ENCODE peak calls at places on chromosomes 4 and X, in nine cellular contexts. Q is tibial nerve, W is Peyer's patch, T is transverse colon, R is body of pancreas, G is suprapubic skin, Z is GM12878, H is stomach, A is upper lobe of left lung. C is an unnamed sample. For H3K27me3, the result is how much of the 10 kb centered on the place peaks cover.

GRCh38 chr4:174429701-174430100 is 92.6 kb downstream of the HPGD start:
- DNase-seq in Q (no peak), W (no peak), T (no peak), R (no peak), G (no peak), Z (no peak), H (no peak), A (no peak), C (no peak)

GRCh38 chrX:40150503-40150902 is 52.7 kb upstream of the BCOR start:
- DNase-seq in Q (no peak), W (no peak), T (no peak), R (no peak), G (no peak), Z (no peak), H (no peak), A (no peak), C (no peak)

GRCh38 chr4:73653695-73654106 is 33.5 kb upstream of the RASSF6 start:
- DNase-seq in Q (peak), W (peak), T (peak), R (peak), G (no peak), Z (peak), H (peak), A (no peak), C (no peak)

GRCh38 chr4:44447563-44448504 is 775 bp downstream of the KCTD8 start:
- DNase-seq in Q (no peak), W (no peak), T (no peak), R (peak), G (no peak), Z (no peak), H (peak), A (peak), C (no peak)

GRCh38 chr4:2248821-2249261 is 6.9 kb upstream of the HAUS3 start:
- DNase-seq in Q (no peak), W (peak), T (no peak), R (peak), G (peak), Z (no peak), H (no peak), A (peak), C (peak)

GRCh38 chr4:83285022-83285387 is 407 bp upstream of the COQ2 start:
- DNase-seq in Q (peak), W (no peak), T (no peak), R (no peak), G (no peak), Z (no peak), H (no peak), A (no peak), C (no peak)

GRCh38 chr4:3402409-3403103 is 39.2 kb upstream of the HGFAC start:
- DNase-seq in Q (no peak), W (no peak), T (no peak), R (no peak), G (no peak), Z (no peak), H (no peak), A (peak), C (no peak)

GRCh38 chr4:15729910-15730533 is 27.2 kb downstream of the BST1 start:
- DNase-seq in Q (peak), W (no peak), T (no peak), R (no peak), G (no peak), Z (peak), H (no peak), A (no peak), C (no peak)

GRCh38 chrX:70433848-70434351 is 10.7 kb upstream of the DLG3 start:
- DNase-seq in Q (peak), W (peak), T (peak), R (peak), G (peak), Z (no peak), H (peak), A (peak), C (peak)

GRCh38 chr4:52869196-52869595 is 7.1 kb downstream of the RASL11B start:
- DNase-seq in Q (no peak), W (no peak), T (peak), R (peak), G (peak), Z (no peak), H (peak), A (peak), C (no peak)

GRCh38 chrX:8484360-8484759 is 19.7 kb downstream of the VCX3B start:
- DNase-seq in Q (no peak), W (no peak), T (no peak), R (no peak), G (no peak), Z (no peak), H (no peak), A (no peak), C (no peak)

GRCh38 chr4:144645621-144646522 is at the start of gene HHIP:
- DNase-seq in Q (peak), W (no peak), T (peak), R (peak), G (no peak), Z (no peak), H (peak), A (peak), C (no peak)

GRCh38 chr4:68342139-68342538 is 7.8 kb downstream of the YTHDC1 start:
- DNase-seq in Q (no peak), W (no peak), T (no peak), R (no peak), G (no peak), Z (no peak), H (no peak), A (no peak), C (no peak)

DNA sequence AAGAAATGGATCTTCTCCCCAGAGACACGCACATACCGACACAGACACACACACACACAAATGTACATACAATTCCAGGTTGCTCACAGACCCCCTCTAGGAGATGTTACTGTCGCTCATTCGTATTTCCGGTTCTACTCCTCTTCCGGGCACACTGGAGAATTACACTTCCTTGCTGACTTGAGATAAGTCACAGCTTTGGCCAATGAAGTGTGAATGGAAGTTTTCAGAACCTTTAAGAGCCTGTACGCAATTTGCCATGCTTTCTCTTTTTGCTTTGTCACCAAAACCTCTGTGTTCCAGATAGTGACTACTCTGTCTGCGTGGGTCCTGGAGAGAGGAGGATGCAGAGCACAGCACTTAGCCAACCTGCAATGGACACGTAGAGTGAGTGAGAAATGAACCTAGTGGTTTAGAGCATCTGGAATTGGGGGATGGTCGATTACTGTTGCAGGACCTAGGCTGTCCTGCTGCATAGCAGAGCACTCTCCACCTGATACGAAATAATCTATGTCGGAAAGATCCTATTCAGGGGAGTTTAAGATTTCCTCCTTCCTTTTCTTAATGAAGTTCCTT is 239.5 kb upstream of the TET2 start:
- DNase-seq in Q (no peak), W (no peak), T (no peak), R (no peak), G (no peak), Z (no peak), H (no peak), A (no peak), C (no peak)
- H3K27me3 ChIP-seq in Q (under half), W (under half), T (under half), R (under half), G (under half), Z (under half), H (under half), A (under half), C (under half)

DNA sequence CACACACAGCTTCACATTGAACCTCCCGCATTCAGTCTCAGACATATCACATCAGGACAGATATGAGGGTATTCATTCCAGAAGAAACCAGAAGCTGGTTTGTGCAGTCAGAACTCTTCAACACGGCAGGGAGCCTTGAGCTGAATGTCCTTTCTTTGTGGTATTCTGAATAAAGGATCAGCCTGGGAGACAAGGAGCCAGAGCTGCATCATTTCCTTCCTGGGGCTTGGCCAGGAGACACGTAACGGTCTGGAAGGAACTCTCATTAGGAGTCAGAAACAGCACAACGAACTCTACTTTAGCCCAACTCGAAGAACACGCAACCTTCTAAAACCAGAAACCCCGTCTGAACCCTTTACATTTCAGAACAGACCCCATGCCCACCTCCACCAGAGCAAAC is 46.4 kb downstream of the KDR start:
- DNase-seq in Q (peak), W (no peak), T (no peak), R (no peak), G (no peak), Z (no peak), H (no peak), A (no peak), C (no peak)
- TF ChIP-seq POLR2A in Q (no peak), W (no peak), T (no peak), R (no peak), G (no peak), Z (no peak), H (no peak), A (no peak), C (no peak)

DNA sequence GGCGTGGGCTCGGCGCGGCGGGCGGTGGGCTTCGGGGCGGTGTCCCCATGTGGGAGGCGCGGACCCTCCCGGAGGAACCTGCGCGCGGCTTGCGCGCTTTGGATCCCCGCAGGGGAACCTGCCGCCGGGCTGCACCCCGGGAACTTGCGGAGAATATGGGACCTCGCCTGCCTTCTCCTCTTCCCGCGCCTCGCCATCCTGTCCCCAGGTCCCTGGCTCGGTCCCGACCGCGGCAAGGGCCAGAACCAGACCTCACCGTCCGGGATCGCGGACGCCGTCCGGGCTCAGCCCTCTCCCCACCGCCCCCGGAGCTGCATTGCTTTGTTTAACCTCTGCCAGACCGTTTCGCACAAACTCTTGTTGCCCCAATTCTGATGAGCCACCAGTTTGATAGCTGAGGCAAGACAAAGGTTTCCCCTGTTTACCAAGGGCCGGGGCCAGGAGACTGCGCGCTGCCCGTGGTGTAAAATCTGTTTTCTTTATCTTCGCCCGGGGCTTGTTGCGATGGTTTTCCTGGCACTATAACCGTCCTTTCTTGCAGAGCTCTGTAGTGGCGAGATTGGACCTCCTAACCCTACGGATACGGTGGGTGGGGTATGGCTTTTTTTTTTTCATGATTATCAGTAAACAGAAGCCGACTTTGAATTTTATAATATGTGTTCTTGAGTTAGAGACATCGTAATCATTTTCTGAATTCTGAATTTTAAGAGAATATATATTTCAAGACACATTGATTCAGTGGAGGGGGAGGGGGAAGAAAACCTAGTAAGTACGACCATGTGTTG is 100.9 kb downstream of the CEP135 start:
- DNase-seq in Q (no peak), W (no peak), T (peak), R (peak), G (no peak), Z (no peak), H (no peak), A (peak), C (no peak)
- H3K27me3 ChIP-seq in Q (under half), W (under half), T (under half), R (under half), G (under half), Z (under half), H (under half), A (under half), C (under half)

GRCh38 chr4:186192068-186192751 is 843 bp downstream of the CYP4V2 start:
- DNase-seq in Q (peak), W (peak), T (peak), R (peak), G (no peak), Z (no peak), H (peak), A (no peak), C (peak)

GRCh38 chr4:186190456-186191265 is 706 bp upstream of the CYP4V2 start:
- DNase-seq in Q (peak), W (peak), T (peak), R (no peak), G (no peak), Z (no peak), H (no peak), A (no peak), C (peak)

GRCh38 chr4:186193851-186194250 is 2.5 kb downstream of the CYP4V2 start:
- DNase-seq in Q (no peak), W (no peak), T (no peak), R (no peak), G (no peak), Z (no peak), H (no peak), A (no peak), C (no peak)

GRCh38 chr4:186189656-186190055 is 1.7 kb upstream of the CYP4V2 start:
- DNase-seq in Q (no peak), W (no peak), T (no peak), R (no peak), G (no peak), Z (no peak), H (no peak), A (no peak), C (no peak)

DNA sequence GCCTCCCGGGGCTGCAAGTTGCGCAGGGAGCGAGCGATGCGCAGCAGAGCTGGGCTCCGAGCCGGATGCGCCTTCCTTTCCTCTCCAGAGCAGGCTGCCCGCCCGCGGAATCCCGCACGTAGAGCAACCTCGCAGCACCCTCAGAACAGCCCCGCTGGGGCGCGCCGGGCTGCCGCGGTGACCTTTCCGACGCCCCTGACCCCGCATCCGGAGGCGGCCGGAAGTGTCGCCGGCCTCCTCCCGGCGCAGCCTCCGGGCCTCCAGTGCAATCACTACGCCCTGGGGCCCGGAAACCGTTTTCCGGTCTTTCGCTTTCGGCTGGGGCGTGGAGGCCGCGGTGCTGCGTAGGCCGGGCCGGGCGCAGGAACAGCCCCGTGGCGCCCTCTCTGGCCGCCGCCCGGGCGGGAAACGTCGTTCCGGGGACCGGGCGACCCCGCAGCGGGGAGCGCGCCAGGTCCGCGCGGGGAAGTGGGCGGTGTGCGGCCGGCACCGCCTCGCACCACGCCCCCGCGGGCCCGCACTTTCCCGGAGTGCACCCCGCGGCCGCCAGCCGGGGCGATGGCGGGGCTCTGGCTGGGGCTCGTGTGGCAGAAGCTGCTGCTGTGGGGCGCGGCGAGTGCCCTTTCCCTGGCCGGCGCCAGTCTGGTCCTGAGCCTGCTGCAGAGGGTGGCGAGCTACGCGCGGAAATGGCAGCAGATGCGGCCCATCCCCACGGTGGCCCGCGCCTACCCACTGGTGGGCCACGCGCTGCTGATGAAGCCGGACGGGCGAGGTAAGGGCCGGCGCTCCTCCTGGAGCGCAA is at the start of gene CYP4V2:
- DNase-seq in Q (peak), W (peak), T (peak), R (peak), G (peak), Z (peak), H (peak), A (peak), C (peak)
- TF ChIP-seq POLR2A in Q (peak), W (peak), T (peak), R (peak), G (no peak), Z (peak), H (no peak), A (no peak), C (peak)

GRCh38 chr4:25029479-25030282 is 1.1 kb downstream of the LGI2 start:
- DNase-seq in Q (no peak), W (no peak), T (peak), R (no peak), G (no peak), Z (no peak), H (no peak), A (peak), C (no peak)

GRCh38 chr4:25030283-25031076 is at the start of gene LGI2:
- DNase-seq in Q (no peak), W (no peak), T (peak), R (peak), G (no peak), Z (no peak), H (peak), A (peak), C (no peak)

GRCh38 chr4:25032126-25032525 is 1.4 kb upstream of the LGI2 start:
- DNase-seq in Q (no peak), W (no peak), T (no peak), R (no peak), G (no peak), Z (no peak), H (no peak), A (no peak), C (no peak)

DNA sequence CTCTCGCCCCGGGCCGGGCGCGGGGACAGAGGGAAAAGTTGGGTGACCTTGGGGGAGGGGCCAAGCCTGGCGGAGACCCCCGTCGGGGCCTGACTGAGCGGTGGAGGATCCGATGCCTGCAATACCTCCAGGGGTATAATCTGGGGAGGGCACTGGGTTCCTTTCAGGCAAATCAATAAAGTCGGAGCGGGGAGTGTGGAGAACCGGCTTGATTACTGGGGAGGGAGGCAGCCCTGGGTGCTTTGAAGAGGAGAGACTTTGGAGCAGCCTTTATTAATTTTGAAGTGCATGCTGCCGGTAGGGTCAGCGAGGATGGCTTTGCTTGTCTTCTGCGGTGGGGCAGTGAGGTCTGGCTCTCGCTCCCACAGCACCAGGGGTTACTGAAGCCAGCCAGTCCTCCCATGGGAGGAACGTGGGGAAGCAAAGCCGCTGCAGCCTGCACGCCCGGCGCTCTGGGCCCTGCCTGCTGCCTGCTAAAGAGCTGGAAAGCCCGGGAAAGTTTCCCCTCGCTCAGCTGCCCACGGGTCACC is 396 bp upstream of the LGI2 start:
- DNase-seq in Q (no peak), W (no peak), T (peak), R (no peak), G (no peak), Z (no peak), H (no peak), A (peak), C (no peak)
- H3K27me3 ChIP-seq in Q (under half), W (under half), T (half or more), R (under half), G (under half), Z (under half), H (under half), A (under half), C (under half)

C was measured in breast epithelium.